ENCODE peak calls at places on chromosome 12, in seven cellular contexts. T is PC-3, Q is HepG2, S is neural progenitor cell, G is neuronal stem cell, B is IMR-90, A is fibroblast of lung. R is an unnamed sample.

GRCh38 chr12:50988871-50989270 is 36.5 kb downstream of the HIGD1C start:
- DNase-seq in T (no peak), Q (no peak), S (no peak), G (no peak), B (no peak), A (no peak), R (no peak)

GRCh38 chr12:19485240-19485639 is 45.9 kb downstream of the AEBP2 start:
- DNase-seq in T (no peak), Q (no peak), S (no peak), G (no peak), B (no peak), A (no peak), R (no peak)

GRCh38 chr12:102847131-102847530 is 69.9 kb downstream of the PAH start:
- DNase-seq in T (no peak), Q (no peak), S (no peak), G (no peak), B (no peak), A (no peak), R (no peak)

GRCh38 chr12:86254399-86255107 is 1.6 kb downstream of the MGAT4C start:
- DNase-seq in T (no peak), Q (no peak), S (no peak), G (no peak), B (peak; percentile 14), A (peak; percentile 31), R (no peak)

GRCh38 chr12:470133-470532 is 10.4 kb downstream of the B4GALNT3 start:
- DNase-seq in T (no peak), Q (no peak), S (peak; percentile 38), G (no peak), B (no peak), A (no peak), R (no peak)

GRCh38 chr12:126369487-126370463 is 1304.5 kb downstream of the AACS start:
- DNase-seq in T (peak; percentile 66), Q (no peak), S (no peak), G (no peak), B (no peak), A (peak; percentile 83), R (no peak)

GRCh38 chr12:10672231-10672868 is 1.5 kb downstream of the STYK1 start:
- DNase-seq in T (peak; percentile 13), Q (no peak), S (no peak), G (no peak), B (no peak), A (no peak), R (no peak)

GRCh38 chr12:20350495-20350894 is 17.8 kb upstream of the PDE3A start:
- DNase-seq in T (peak; percentile 60), Q (no peak), S (no peak), G (no peak), B (peak; percentile 83), A (peak; percentile 81), R (peak; percentile 18)

GRCh38 chr12:712172-712863 is 40.1 kb upstream of the WNK1 start:
- DNase-seq in T (no peak), Q (no peak), S (no peak), G (no peak), B (peak; percentile 35), A (peak; percentile 40), R (no peak)

GRCh38 chr12:52946797-52947547 is 1.9 kb upstream of the KRT18 start:
- DNase-seq in T (peak; percentile 73), Q (peak; percentile 84), S (no peak), G (no peak), B (no peak), A (peak; percentile 61), R (peak; percentile 44)

GRCh38 chr12:6241495-6241894 is 41.3 kb downstream of the CD9 start:
- DNase-seq in T (no peak), Q (no peak), S (no peak), G (no peak), B (no peak), A (no peak), R (no peak)

GRCh38 chr12:22083167-22083566 is 37.1 kb downstream of the CMAS start:
- DNase-seq in T (peak; percentile 46), Q (peak; percentile 16), S (no peak), G (no peak), B (peak; percentile 35), A (peak; percentile 29), R (peak; percentile 36)

GRCh38 chr12:84911331-84912190 is 1.0 kb downstream of the SLC6A15 start:
- DNase-seq in T (peak; percentile 43), Q (no peak), S (peak; percentile 93), G (peak; percentile 72), B (peak; percentile 56), A (peak; percentile 81), R (peak; percentile 72)

GRCh38 chr12:22126758-22127157 is 80.7 kb downstream of the CMAS start:
- DNase-seq in T (no peak), Q (no peak), S (no peak), G (no peak), B (no peak), A (no peak), R (no peak)

GRCh38 chr12:131950182-131950913 is 606 bp downstream of the EP400 start:
- DNase-seq in T (no peak), Q (no peak), S (peak; percentile 65), G (no peak), B (no peak), A (no peak), R (no peak)

GRCh38 chr12:89899651-89900050 is 191.0 kb upstream of the ATP2B1 start:
- DNase-seq in T (no peak), Q (no peak), S (peak; percentile 56), G (no peak), B (no peak), A (no peak), R (no peak)

GRCh38 chr12:117484901-117485300 is 123.5 kb upstream of the NOS1 start:
- DNase-seq in T (no peak), Q (no peak), S (no peak), G (no peak), B (no peak), A (no peak), R (no peak)

GRCh38 chr12:8860165-8860961 is 37.9 kb downstream of the A2ML1 start:
- DNase-seq in T (peak; percentile 36), Q (peak; percentile 37), S (peak; percentile 72), G (peak; percentile 26), B (peak; percentile 54), A (peak; percentile 41), R (peak; percentile 69)

GRCh38 chr12:130787445-130788410 is 51.3 kb downstream of the STX2 start:
- DNase-seq in T (no peak), Q (no peak), S (peak; percentile 76), G (peak; percentile 48), B (peak; percentile 35), A (peak; percentile 76), R (no peak)

GRCh38 chr12:59624732-59625455 is 29.1 kb downstream of the SLC16A7 start:
- DNase-seq in T (no peak), Q (no peak), S (no peak), G (no peak), B (no peak), A (no peak), R (no peak)

GRCh38 chr12:100956311-100956852 is 161.8 kb downstream of the ANO4 start:
- DNase-seq in T (no peak), Q (no peak), S (no peak), G (no peak), B (peak; percentile 6), A (peak; percentile 68), R (no peak)

GRCh38 chr12:18443768-18444437 is 182.6 kb downstream of the PIK3C2G start:
- DNase-seq in T (peak; percentile 67), Q (no peak), S (no peak), G (no peak), B (peak; percentile 26), A (peak; percentile 72), R (no peak)

GRCh38 chr12:115640929-115641328 is 636.6 kb downstream of the MED13L start:
- DNase-seq in T (peak; percentile 25), Q (no peak), S (no peak), G (no peak), B (peak; percentile 17), A (peak; percentile 69), R (no peak)

GRCh38 chr12:123111498-123112165 is 39.3 kb downstream of the PITPNM2 start:
- DNase-seq in T (no peak), Q (no peak), S (no peak), G (no peak), B (peak; percentile 41), A (peak; percentile 83), R (no peak)

GRCh38 chr12:2319747-2320146 is 267.0 kb downstream of the CACNA1C start:
- DNase-seq in T (no peak), Q (no peak), S (no peak), G (no peak), B (peak; percentile 51), A (peak; percentile 50), R (no peak)
- H3K4me2 ChIP-seq in T (no peak overlapping the region), Q (no peak overlapping the region), S (no peak overlapping the region), G (no peak overlapping the region), B (no peak overlapping the region), A (peak overlapping the region; percentile 2), R (no peak overlapping the region)

GRCh38 chr12:54418441-54419087 is 502 bp downstream of the ITGA5 start:
- DNase-seq in T (no peak), Q (no peak), S (no peak), G (no peak), B (no peak), A (no peak), R (no peak)
- H3K4me2 ChIP-seq in T (peak overlapping the region; percentile 85), Q (peak overlapping the region; percentile 32), S (peak overlapping the region; percentile 92), G (peak overlapping the region; percentile 86), B (peak overlapping the region; percentile 97), A (peak overlapping the region; percentile 10), R (peak overlapping the region; percentile 81)

GRCh38 chr12:13173012-13173441 is 23.5 kb upstream of the EMP1 start:
- DNase-seq in T (no peak), Q (no peak), S (no peak), G (no peak), B (peak; percentile 75), A (peak; percentile 78), R (no peak)
- H3K4me2 ChIP-seq in T (peak overlapping the region; percentile 33), Q (no peak overlapping the region), S (peak overlapping the region; percentile 36), G (no peak overlapping the region), B (peak overlapping the region; percentile 71), A (peak overlapping the region; percentile 56), R (no peak overlapping the region)

GRCh38 chr12:65492997-65493892 is 214.8 kb downstream of the MSRB3 start:
- DNase-seq in T (no peak), Q (no peak), S (no peak), G (no peak), B (no peak), A (peak; percentile 51), R (no peak)

GRCh38 chr12:65493893-65494205 is 215.4 kb downstream of the MSRB3 start:
- DNase-seq in T (no peak), Q (no peak), S (no peak), G (no peak), B (no peak), A (no peak), R (no peak)

GRCh38 chr12:65496617-65497016 is 218.1 kb downstream of the MSRB3 start:
- DNase-seq in T (no peak), Q (no peak), S (no peak), G (no peak), B (peak; percentile 56), A (no peak), R (no peak)

GRCh38 chr12:65494537-65494936 is 216.1 kb downstream of the MSRB3 start:
- DNase-seq in T (no peak), Q (peak; percentile 22), S (no peak), G (no peak), B (no peak), A (peak; percentile 38), R (peak; percentile 4)

GRCh38 chr12:65495233-65495632 is 216.8 kb downstream of the MSRB3 start:
- DNase-seq in T (peak; percentile 71), Q (peak; percentile 7), S (no peak), G (no peak), B (peak; percentile 88), A (peak; percentile 92), R (peak; percentile 20)
- H3K4me2 ChIP-seq in T (no peak overlapping the region), Q (peak overlapping the region; percentile 46), S (no peak overlapping the region), G (no peak overlapping the region), B (no peak overlapping the region), A (peak overlapping the region; percentile 51), R (peak overlapping the region; percentile 23)